ENCODE peak calls at places on chromosome 1, in eight cellular contexts. T is GM04503, Q is astrocyte of the spinal cord, Y is cardiac muscle cell, U is T-helper 2 cell, E is NCI-H1436 treated with DMSO at 0.1 percent for 48 hours, R is fibroblast of mammary gland, N is HFFc6. Z is an unnamed sample.

GRCh38 chr1:55894521-55894920 is 679.4 kb upstream of the USP24 start:
- DNase-seq in T (no peak), Q (peak; percentile 15), Y (peak; percentile 67), U (no peak), E (no peak), R (peak; percentile 86), N (no peak), Z (peak; percentile 6)

GRCh38 chr1:59686574-59686973 is 128.2 kb upstream of the HOOK1 start:
- DNase-seq in T (no peak), Q (no peak), Y (no peak), U (no peak), E (no peak), R (no peak), N (no peak), Z (no peak)

GRCh38 chr1:1847061-1847460 is 43.8 kb downstream of the GNB1 start:
- DNase-seq in T (no peak), Q (no peak), Y (peak; percentile 51), U (no peak), E (no peak), R (no peak), N (no peak), Z (no peak)

GRCh38 chr1:58854576-58854975 is 70.7 kb upstream of the JUN start:
- DNase-seq in T (no peak), Q (no peak), Y (no peak), U (no peak), E (no peak), R (no peak), N (no peak), Z (no peak)

GRCh38 chr1:180343931-180344406 is 113.9 kb downstream of the LHX4 start:
- DNase-seq in T (no peak), Q (peak; percentile 52), Y (peak; percentile 47), U (no peak), E (peak; percentile 86), R (peak; percentile 20), N (peak; percentile 36), Z (no peak)

GRCh38 chr1:117710710-117711109 is 104.9 kb downstream of the TENT5C start:
- DNase-seq in T (no peak), Q (no peak), Y (no peak), U (no peak), E (no peak), R (peak; percentile 12), N (no peak), Z (no peak)

GRCh38 chr1:31633117-31633516 is 11.6 kb downstream of the PEF1 start:
- DNase-seq in T (no peak), Q (no peak), Y (peak; percentile 18), U (no peak), E (no peak), R (no peak), N (peak; percentile 26), Z (no peak)

GRCh38 chr1:30109853-30110252 is 613.5 kb downstream of the MATN1 start:
- DNase-seq in T (no peak), Q (peak; percentile 15), Y (peak; percentile 62), U (no peak), E (no peak), R (peak; percentile 90), N (peak; percentile 35), Z (peak; percentile 17)

GRCh38 chr1:201176931-201177330 is 13.7 kb upstream of the IGFN1 start:
- DNase-seq in T (no peak), Q (no peak), Y (no peak), U (no peak), E (no peak), R (peak; percentile 55), N (peak; percentile 52), Z (no peak)

GRCh38 chr1:18557621-18558465 is 72.8 kb upstream of the PAX7 start:
- DNase-seq in T (no peak), Q (no peak), Y (peak; percentile 12), U (no peak), E (peak; percentile 17), R (peak; percentile 1), N (no peak), Z (no peak)

GRCh38 chr1:43422995-43423671 is 30.6 kb downstream of the HYI start:
- DNase-seq in T (no peak), Q (no peak), Y (no peak), U (no peak), E (no peak), R (no peak), N (no peak), Z (no peak)

GRCh38 chr1:3716351-3716750 is 35.9 kb upstream of the CCDC27 start:
- DNase-seq in T (no peak), Q (no peak), Y (no peak), U (no peak), E (no peak), R (no peak), N (no peak), Z (no peak)

GRCh38 chr1:43711049-43711448 is 3.7 kb downstream of the ST3GAL3 start:
- DNase-seq in T (no peak), Q (peak; percentile 78), Y (peak; percentile 84), U (no peak), E (no peak), R (peak; percentile 92), N (peak; percentile 92), Z (peak; percentile 69)

GRCh38 chr1:145879775-145880174 is 5.9 kb downstream of the ANKRD35 start:
- DNase-seq in T (no peak), Q (no peak), Y (no peak), U (no peak), E (no peak), R (no peak), N (no peak), Z (no peak)

GRCh38 chr1:198443374-198444233 is 96.9 kb downstream of the ATP6V1G3 start:
- DNase-seq in T (peak; percentile 85), Q (peak; percentile 94), Y (peak; percentile 86), U (no peak), E (no peak), R (peak; percentile 97), N (peak; percentile 92), Z (peak; percentile 59)

GRCh38 chr1:18618546-18619466 is 11.8 kb upstream of the PAX7 start:
- DNase-seq in T (no peak), Q (no peak), Y (peak; percentile 23), U (no peak), E (no peak), R (peak; percentile 3), N (peak; percentile 13), Z (no peak)

GRCh38 chr1:40665335-40666171 is at the start of gene RIMS3:
- DNase-seq in T (no peak), Q (peak; percentile 28), Y (peak; percentile 58), U (peak; percentile 76), E (peak; percentile 17), R (peak; percentile 18), N (no peak), Z (peak; percentile 86)

GRCh38 chr1:212341090-212341489 is 55.9 kb downstream of the PPP2R5A start:
- DNase-seq in T (no peak), Q (no peak), Y (no peak), U (no peak), E (no peak), R (no peak), N (no peak), Z (no peak)

GRCh38 chr1:111582644-111583618 is 36.7 kb upstream of the RAP1A start:
- DNase-seq in T (no peak), Q (no peak), Y (peak; percentile 34), U (no peak), E (no peak), R (no peak), N (no peak), Z (no peak)

GRCh38 chr1:59357645-59358044 is 60.8 kb downstream of the FGGY start:
- DNase-seq in T (no peak), Q (no peak), Y (no peak), U (no peak), E (no peak), R (no peak), N (no peak), Z (no peak)

GRCh38 chr1:91603409-91603808 is 102.8 kb downstream of the CDC7 start:
- DNase-seq in T (no peak), Q (no peak), Y (no peak), U (no peak), E (no peak), R (no peak), N (no peak), Z (no peak)

GRCh38 chr1:231266811-231267322 is 25.9 kb downstream of the GNPAT start:
- DNase-seq in T (no peak), Q (no peak), Y (peak; percentile 42), U (no peak), E (no peak), R (peak; percentile 24), N (no peak), Z (no peak)

GRCh38 chr1:15290382-15290781 is 43.4 kb downstream of the FHAD1 start:
- DNase-seq in T (no peak), Q (peak; percentile 60), Y (peak; percentile 83), U (no peak), E (no peak), R (peak; percentile 96), N (peak; percentile 63), Z (peak; percentile 28)

Z was measured in hepatic stellate cell.